ENCODE peak calls at places on chromosomes 4 and X, in ten cellular contexts. I is HCT116, Q is amniotic epithelial cell, K is IMR-90, E is iris pigment epithelial cell, R is Calu3, F is H9, X is C1 segment of cervical spinal cord, W is AG08395, U is myocyte. G is an unnamed sample.

GRCh38 chr4:16119981-16120380 is 36.2 kb upstream of the PROM1 start:
- DNase-seq in I (no peak), Q (no peak), K (no peak), E (no peak), R (no peak), F (peak; percentile 1), X (no peak), W (no peak), U (no peak), G (no peak)

GRCh38 chr4:12122316-12122715 is 693.6 kb upstream of the HS3ST1 start:
- DNase-seq in I (no peak), Q (no peak), K (no peak), E (no peak), R (no peak), F (no peak), X (no peak), W (no peak), U (no peak), G (no peak)

GRCh38 chr4:3315566-3315965 is 22.7 kb downstream of the RGS12 start:
- DNase-seq in I (no peak), Q (no peak), K (no peak), E (no peak), R (no peak), F (peak; percentile 16), X (no peak), W (no peak), U (no peak), G (no peak)

GRCh38 chr4:143377635-143378099 is 41.0 kb downstream of the GAB1 start:
- DNase-seq in I (no peak), Q (no peak), K (no peak), E (no peak), R (no peak), F (no peak), X (no peak), W (no peak), U (no peak), G (no peak)

GRCh38 chrX:9688833-9689232 is 76.8 kb downstream of the GPR143 start:
- DNase-seq in I (no peak), Q (no peak), K (no peak), E (no peak), R (no peak), F (no peak), X (no peak), W (no peak), U (no peak), G (no peak)

GRCh38 chrX:72079607-72080006 is 52.1 kb downstream of the RTL5 start:
- DNase-seq in I (no peak), Q (no peak), K (no peak), E (no peak), R (no peak), F (no peak), X (no peak), W (no peak), U (no peak), G (no peak)

GRCh38 chr4:114263233-114263632 is 283.8 kb upstream of the ARSJ start:
- DNase-seq in I (no peak), Q (peak; percentile 60), K (peak; percentile 81), E (peak; percentile 66), R (no peak), F (no peak), X (no peak), W (peak; percentile 29), U (peak; percentile 28), G (no peak)

GRCh38 chr4:101458914-101459313 is 111.6 kb upstream of the PPP3CA start:
- DNase-seq in I (no peak), Q (peak; percentile 47), K (peak; percentile 2), E (peak; percentile 71), R (no peak), F (no peak), X (no peak), W (no peak), U (no peak), G (no peak)

GRCh38 chr4:180330521-180330920 is 1912.7 kb upstream of the TENM3 start:
- DNase-seq in I (no peak), Q (no peak), K (peak; percentile 11), E (peak; percentile 6), R (peak; percentile 2), F (no peak), X (no peak), W (no peak), U (no peak), G (no peak)

GRCh38 chr4:158172196-158172557 is 648 bp downstream of the GASK1B start:
- DNase-seq in I (no peak), Q (peak; percentile 74), K (peak; percentile 63), E (peak; percentile 57), R (no peak), F (no peak), X (no peak), W (no peak), U (no peak), G (no peak)

GRCh38 chr4:69882150-69882549 is 22.2 kb upstream of the SULT1E1 start:
- DNase-seq in I (no peak), Q (no peak), K (no peak), E (no peak), R (no peak), F (no peak), X (no peak), W (no peak), U (no peak), G (no peak)

GRCh38 chr4:121726642-121727268 is 30.0 kb upstream of the ANXA5 start:
- DNase-seq in I (peak; percentile 61), Q (peak; percentile 73), K (peak; percentile 78), E (peak; percentile 80), R (peak; percentile 13), F (no peak), X (no peak), W (peak; percentile 45), U (peak; percentile 79), G (no peak)

GRCh38 chr4:40182041-40182440 is 14.8 kb upstream of the RHOH start:
- DNase-seq in I (no peak), Q (no peak), K (no peak), E (no peak), R (no peak), F (no peak), X (no peak), W (no peak), U (no peak), G (no peak)

GRCh38 chr4:87916636-87917035 is 58.9 kb upstream of the SPP1 start:
- DNase-seq in I (no peak), Q (peak; percentile 13), K (no peak), E (peak; percentile 39), R (no peak), F (no peak), X (no peak), W (no peak), U (no peak), G (no peak)

GRCh38 chr4:180538384-180539052 is 1704.7 kb upstream of the TENM3 start:
- DNase-seq in I (no peak), Q (no peak), K (no peak), E (no peak), R (no peak), F (no peak), X (no peak), W (no peak), U (no peak), G (no peak)

GRCh38 chrX:115892787-115893671 is 277.5 kb upstream of the AGTR2 start:
- DNase-seq in I (peak; percentile 40), Q (no peak), K (peak; percentile 54), E (peak; percentile 53), R (no peak), F (peak; percentile 68), X (peak; percentile 77), W (peak; percentile 53), U (peak; percentile 41), G (no peak)

GRCh38 chrX:38651625-38652601 is 90.6 kb downstream of the TSPAN7 start:
- DNase-seq in I (no peak), Q (no peak), K (no peak), E (no peak), R (no peak), F (no peak), X (no peak), W (no peak), U (no peak), G (no peak)